ENCODE peak calls at places on chromosomes 5 and 9, in eight cellular contexts. X is IMR-90, Q is PC-3, U is GM12878, T is right lobe of liver, W is tibial nerve, M is lower lobe of right lung, H is uterus. Z is an unnamed sample.

GRCh38 chr9:69822091-69822750 is 1.6 kb downstream of the CFAP95 start:
- DNase-seq in Q (no peak), T (no peak), M (no peak), U (no peak), X (peak; percentile 81), W (no peak), H (no peak), Z (no peak)

GRCh38 chr9:125820100-125820804 is 73.1 kb downstream of the PBX3 start:
- DNase-seq in H (no peak), T (no peak), Q (no peak), U (no peak), W (no peak), M (no peak), X (no peak), Z (no peak)

GRCh38 chr5:137412136-137412535 is 87.0 kb downstream of the SPOCK1 start:
- DNase-seq in W (no peak), U (no peak), Q (no peak), H (no peak), M (no peak), T (no peak), X (no peak), Z (no peak)

GRCh38 chr9:88388886-88389617 is 808 bp downstream of the SPIN1 start:
- DNase-seq in W (peak; percentile 21), M (peak; percentile 69), T (peak; percentile 66), Q (peak; percentile 53), X (peak; percentile 76), H (peak; percentile 64), U (no peak), Z (peak; percentile 3)

GRCh38 chr5:143140492-143141231 is 262.8 kb downstream of the NR3C1 start:
- DNase-seq in W (no peak), M (peak; percentile 48), H (no peak), X (no peak), U (no peak), T (peak; percentile 82), Q (peak; percentile 15), Z (peak; percentile 90)

GRCh38 chr9:126615791-126616447 is 2.2 kb downstream of the LMX1B start:
- DNase-seq in M (no peak), U (no peak), X (no peak), W (no peak), T (no peak), H (no peak), Q (no peak), Z (no peak)

GRCh38 chr5:82356808-82357671 is 78.9 kb upstream of the RPS23 start:
- DNase-seq in X (peak; percentile 94), Q (peak; percentile 97), U (peak; percentile 40), M (peak; percentile 68), W (peak; percentile 76), H (peak; percentile 91), T (peak; percentile 56), Z (peak; percentile 24)

GRCh38 chr9:112552229-112553050 is 65.8 kb downstream of the KIAA1958 start:
- DNase-seq in M (no peak), T (no peak), Q (no peak), X (no peak), U (no peak), W (no peak), H (no peak), Z (no peak)

GRCh38 chr5:39498247-39498952 is 73.6 kb upstream of the DAB2 start:
- DNase-seq in H (no peak), W (no peak), Q (peak; percentile 71), M (no peak), U (no peak), T (no peak), X (peak; percentile 67), Z (no peak)

GRCh38 chr5:89120719-89121118 is 237.7 kb upstream of the MEF2C start:
- DNase-seq in Q (no peak), X (no peak), U (no peak), T (peak; percentile 55), W (peak; percentile 38), M (no peak), H (no peak), Z (peak; percentile 5)

GRCh38 chr9:16613605-16614004 is 256.9 kb downstream of the BNC2 start:
- DNase-seq in X (no peak), H (no peak), T (no peak), W (no peak), M (no peak), U (no peak), Q (no peak), Z (no peak)

GRCh38 chr9:2093920-2094597 is 78.9 kb downstream of the SMARCA2 start:
- DNase-seq in H (no peak), Q (no peak), T (no peak), M (peak; percentile 60), W (no peak), U (no peak), X (peak; percentile 78), Z (no peak)

GRCh38 chr9:89917861-89918260 is 313.0 kb downstream of the GADD45G start:
- DNase-seq in T (no peak), H (no peak), X (no peak), Q (no peak), W (no peak), M (no peak), U (no peak), Z (no peak)

GRCh38 chr5:93675458-93676450 is 65.6 kb downstream of the POU5F2 start:
- DNase-seq in U (no peak), H (no peak), T (no peak), M (no peak), Q (no peak), X (peak; percentile 49), W (no peak), Z (no peak)

GRCh38 chr9:109477269-109478203 is 20.6 kb downstream of the PTPN3 start:
- DNase-seq in T (peak; percentile 97), W (no peak), H (no peak), Q (peak; percentile 79), X (no peak), M (peak; percentile 90), U (peak; percentile 24), Z (peak; percentile 71)

GRCh38 chr5:113110117-113110516 is 133.5 kb downstream of the DCP2 start:
- DNase-seq in H (no peak), Q (no peak), U (no peak), W (no peak), T (no peak), X (no peak), M (no peak), Z (no peak)

GRCh38 chr9:105842023-105842644 is 147.8 kb downstream of the TMEM38B start:
- DNase-seq in Q (peak; percentile 73), T (no peak), W (no peak), H (no peak), U (peak; percentile 3), M (no peak), X (peak; percentile 47), Z (no peak)

DNA sequence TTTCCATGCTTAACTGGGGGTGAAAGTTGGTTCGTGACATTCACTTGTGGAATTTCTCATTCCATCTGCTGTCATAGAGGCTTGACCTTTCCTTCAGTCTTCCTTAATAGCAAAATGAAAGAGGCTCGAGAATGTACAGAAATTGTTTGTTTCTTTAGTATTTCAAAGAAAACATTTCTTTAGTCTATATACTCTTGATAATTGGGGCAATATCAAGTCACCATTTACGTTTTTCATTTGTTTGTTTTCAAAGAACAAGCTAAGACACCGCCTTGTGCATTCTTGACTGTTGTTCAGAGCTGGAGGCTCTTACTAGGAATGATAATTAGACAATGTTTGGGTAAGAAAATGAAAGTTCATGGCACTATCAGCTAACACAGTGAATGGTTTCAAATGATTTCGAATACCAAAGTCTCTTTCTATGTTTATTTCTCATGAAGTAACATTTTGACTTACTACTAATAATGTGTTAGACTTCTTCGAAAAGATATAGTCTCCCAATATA is 835.4 kb downstream of the SEMA5A start:
- DNase-seq in W (no peak), T (no peak), Q (no peak), H (no peak), U (no peak), X (no peak), M (no peak), Z (no peak)
- H3K4me1 ChIP-seq in W (no peaks in the 10 kb centered on the region), T (no peaks in the 10 kb centered on the region), Q (no peaks in the 10 kb centered on the region), H (no peaks in the 10 kb centered on the region), U (no peaks in the 10 kb centered on the region), X (peaks cover 2% of the 10 kb centered on the region), M (no peaks in the 10 kb centered on the region), Z (no peaks in the 10 kb centered on the region)

GRCh38 chr9:98009926-98010325 is 26.8 kb downstream of the ANP32B start:
- DNase-seq in U (no peak), H (no peak), T (no peak), X (peak; percentile 18), Q (no peak), W (no peak), M (no peak), Z (no peak)
- H3K4me3 ChIP-seq in U (no peak overlapping the region), H (no peak overlapping the region), T (no peak overlapping the region), X (no peak overlapping the region), Q (no peak overlapping the region), W (no peak overlapping the region), M (no peak overlapping the region), Z (no peak overlapping the region)

DNA sequence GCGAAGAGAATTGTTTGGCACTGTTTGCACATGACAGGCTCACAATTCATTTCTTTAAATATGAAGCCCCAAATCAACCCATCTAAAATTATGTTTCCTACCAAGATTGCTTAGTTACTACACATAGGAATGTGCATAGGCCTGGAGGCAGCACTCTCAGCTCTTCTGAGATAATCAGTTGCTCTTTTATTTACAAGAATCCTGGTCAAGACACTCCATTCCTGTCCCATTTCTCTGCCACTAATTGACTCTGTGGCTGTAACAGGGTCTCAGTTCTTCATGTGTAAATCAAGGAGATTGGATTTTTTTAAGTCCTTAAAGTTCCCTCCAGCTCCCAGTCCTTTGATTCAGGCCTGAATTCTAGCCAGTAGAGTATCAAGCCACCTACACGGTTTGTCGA is 60.2 kb downstream of the BHMT start:
- DNase-seq in M (no peak), W (no peak), X (no peak), Q (no peak), U (no peak), H (no peak), T (no peak), Z (no peak)
- H3K4me1 ChIP-seq in M (peaks cover 7% of the 10 kb centered on the region), W (no peaks in the 10 kb centered on the region), X (no peaks in the 10 kb centered on the region), Q (peaks cover 39% of the 10 kb centered on the region), U (no peaks in the 10 kb centered on the region), H (no peaks in the 10 kb centered on the region), T (no peaks in the 10 kb centered on the region), Z (no peaks in the 10 kb centered on the region)

GRCh38 chr5:87411586-87412416 is 929 bp downstream of the CCNH start:
- DNase-seq in M (no peak), X (peak; percentile 63), Q (peak; percentile 53), W (peak; percentile 39), H (no peak), T (peak; percentile 48), U (no peak), Z (peak; percentile 13)

GRCh38 chr5:87412417-87413115 is at the start of gene CCNH:
- DNase-seq in U (peak; percentile 93), M (peak; percentile 99), T (peak; percentile 99), Q (peak; percentile 100), W (peak; percentile 97), H (peak; percentile 97), X (peak; percentile 98), Z (peak; percentile 99)

GRCh38 chr5:87413116-87413645 is 451 bp upstream of the CCNH start:
- DNase-seq in W (no peak), U (no peak), M (no peak), X (no peak), H (no peak), Q (peak; percentile 21), T (no peak), Z (no peak)

GRCh38 chr5:87408219-87408618 is 4.5 kb downstream of the CCNH start:
- DNase-seq in X (no peak), Q (no peak), T (no peak), U (no peak), H (no peak), W (no peak), M (no peak), Z (no peak)

GRCh38 chr5:87410941-87411340 is 1.8 kb downstream of the CCNH start:
- DNase-seq in U (no peak), Q (peak; percentile 46), H (no peak), W (no peak), M (no peak), T (no peak), X (peak; percentile 80), Z (no peak)
- H3K4me3 ChIP-seq in U (peak overlapping the region; percentile 93), Q (peak overlapping the region; percentile 84), H (no peak overlapping the region), W (peak overlapping the region; percentile 96), M (no peak overlapping the region), T (no peak overlapping the region), X (no peak overlapping the region), Z (peak overlapping the region; percentile 92)

GRCh38 chr9:116697887-116698286 is 10.8 kb downstream of the TRIM32 start:
- DNase-seq in H (no peak), X (no peak), T (no peak), M (no peak), U (no peak), W (no peak), Q (no peak), Z (no peak)
- H3K4me1 ChIP-seq in H (no peaks in the 10 kb centered on the region), X (peaks cover 14% of the 10 kb centered on the region), T (no peaks in the 10 kb centered on the region), M (peaks cover 7% of the 10 kb centered on the region), U (no peaks in the 10 kb centered on the region), W (peaks cover 8% of the 10 kb centered on the region), Q (peaks cover 21% of the 10 kb centered on the region), Z (peaks cover 40% of the 10 kb centered on the region)